ENCODE peak calls at places on chromosomes 6 and 20, in nine cellular contexts. Y is COLO829, I is amygdala, E is RPMI7951, G is T-helper 9 cell, M is GM06990, J is left cardiac atrium, B is iPS-NIHi11, O is activated B cell treated with CpG ODN at 0.5 μM for 24 hours. F is an unnamed sample.

GRCh38 chr20:51732454-51732791 is 35.8 kb downstream of the ATP9A start:
- DNase-seq in E (peak), O (no peak), J (no peak), M (no peak), I (no peak), B (no peak), Y (no peak), G (no peak), F (no peak)

GRCh38 chr20:11766961-11767360 is 150.7 kb upstream of the BTBD3 start:
- DNase-seq in Y (no peak), J (no peak), E (no peak), I (no peak), B (peak), M (no peak), O (no peak), G (no peak), F (no peak)

GRCh38 chr6:150887978-150888563 is 22.6 kb downstream of the MTHFD1L start:
- DNase-seq in O (no peak), Y (no peak), G (no peak), I (no peak), E (no peak), B (no peak), J (no peak), M (peak), F (no peak)

GRCh38 chr6:108403260-108403659 is 108.4 kb downstream of the AFG1L start:
- DNase-seq in O (no peak), B (no peak), E (no peak), J (no peak), M (no peak), Y (no peak), G (no peak), I (no peak), F (no peak)

GRCh38 chr6:111591370-111591900 is 14.2 kb downstream of the TRAF3IP2 start:
- DNase-seq in G (no peak), E (peak), J (peak), Y (no peak), B (no peak), I (no peak), O (no peak), M (no peak), F (no peak)

GRCh38 chr6:149929422-149929821 is 6.5 kb upstream of the RAET1G start:
- DNase-seq in O (no peak), E (no peak), B (peak), G (no peak), M (no peak), I (no peak), Y (no peak), J (no peak), F (no peak)

GRCh38 chr20:49980140-49981008 is 2.4 kb upstream of the SNAI1 start:
- DNase-seq in E (no peak), B (no peak), M (no peak), I (no peak), J (no peak), G (no peak), O (no peak), Y (no peak), F (no peak)

GRCh38 chr6:139649128-139649527 is 274.7 kb upstream of the CITED2 start:
- DNase-seq in G (no peak), E (no peak), O (no peak), M (no peak), J (no peak), Y (no peak), I (no peak), B (no peak), F (no peak)

GRCh38 chr6:136317023-136317649 is 27.5 kb upstream of the BCLAF1 start:
- DNase-seq in B (peak), G (peak), J (peak), I (no peak), O (no peak), E (peak), M (no peak), Y (peak), F (no peak)

GRCh38 chr20:37524859-37525708 is 2.6 kb downstream of the BLCAP start:
- DNase-seq in I (no peak), G (no peak), B (no peak), E (peak), M (no peak), Y (no peak), O (peak), J (no peak), F (no peak)

F was measured in stimulated activated CD8-positive, alpha-beta memory T cell treated with anti-CD3 and anti-CD28 coated beads, Interleukin-15, amount 100 ng/mL, for 24 hours.